ENCODE peak calls at places on chromosomes 13 and 19, in four cellular contexts. D, H, S and R are unnamed samples.

GRCh38 chr19:48955308-48955958 is 758 bp downstream of the BAX start:
- DNase-seq in D (no peak), H (no peak), S (no peak), R (no peak)

GRCh38 chr19:18951721-18952281 is 10.8 kb upstream of the HOMER3 start:
- DNase-seq in D (no peak), H (no peak), S (no peak), R (no peak)

GRCh38 chr13:50911937-50912624 is 2.5 kb downstream of the RNASEH2B start:
- DNase-seq in D (peak; percentile 18), H (peak; percentile 52), S (peak; percentile 92), R (peak; percentile 98)

GRCh38 chr19:46860125-46860845 is 512 bp upstream of the ARHGAP35 start:
- DNase-seq in D (peak; percentile 94), H (peak; percentile 93), S (peak; percentile 87), R (peak; percentile 99)

GRCh38 chr19:4086336-4086953 is 19.7 kb upstream of the ZBTB7A start:
- DNase-seq in D (no peak), H (no peak), S (no peak), R (no peak)

GRCh38 chr13:27120811-27121210 is 50.8 kb downstream of the USP12 start:
- DNase-seq in D (no peak), H (no peak), S (no peak), R (no peak)

GRCh38 chr13:95784161-95784880 is 107.4 kb downstream of the DNAJC3 start:
- DNase-seq in D (no peak), H (no peak), S (no peak), R (no peak)

GRCh38 chr19:51031880-51032225 is 2.9 kb downstream of the KLK12 start:
- DNase-seq in D (no peak), H (no peak), S (no peak), R (no peak)

GRCh38 chr19:45152504-45153338 is 8.1 kb downstream of the NKPD1 start:
- DNase-seq in D (no peak), H (no peak), S (no peak), R (peak; percentile 87)

GRCh38 chr19:45913874-45914830 is at the start of gene NANOS2:
- DNase-seq in D (no peak), H (no peak), S (no peak), R (peak; percentile 98)

GRCh38 chr19:2424686-2425621 is 2.4 kb downstream of the TIMM13 start:
- DNase-seq in D (no peak), H (no peak), S (no peak), R (peak; percentile 84)